ENCODE peak calls at places on chromosomes 3 and 15, in six cellular contexts. One of them, this sample, is unnamed.

GRCh38 chr3:46971151-46971550 is 5.4 kb downstream of the CCDC12 start:
- DNase-seq in A549: no peak
- DNase-seq in transverse colon: no peak
- DNase-seq in Panc1: no peak
- DNase-seq in left ventricle myocardium inferior: no peak
- DNase-seq in uterus: no peak
- DNase-seq in this sample: no peak

GRCh38 chr3:60053518-60054265 is 1003.9 kb upstream of the CFAP20DC start:
- DNase-seq in A549: no peak
- DNase-seq in transverse colon: no peak
- DNase-seq in Panc1: no peak
- DNase-seq in left ventricle myocardium inferior: no peak
- DNase-seq in uterus: no peak
- DNase-seq in this sample: peak; percentile 20

GRCh38 chr15:34364041-34364440 is 3.0 kb downstream of the LPCAT4 start:
- DNase-seq in A549: no peak
- DNase-seq in transverse colon: no peak
- DNase-seq in Panc1: no peak
- DNase-seq in left ventricle myocardium inferior: no peak
- DNase-seq in uterus: no peak
- DNase-seq in this sample: no peak

GRCh38 chr3:29301332-29302011 is 20.6 kb downstream of the RBMS3 start:
- DNase-seq in A549: no peak
- DNase-seq in transverse colon: no peak
- DNase-seq in Panc1: no peak
- DNase-seq in left ventricle myocardium inferior: no peak
- DNase-seq in uterus: no peak
- DNase-seq in this sample: no peak

GRCh38 chr3:24548278-24548677 is 53.6 kb upstream of the THRB start:
- DNase-seq in A549: no peak
- DNase-seq in transverse colon: no peak
- DNase-seq in Panc1: no peak
- DNase-seq in left ventricle myocardium inferior: no peak
- DNase-seq in uterus: no peak
- DNase-seq in this sample: no peak

GRCh38 chr3:5205165-5205941 is 17.8 kb downstream of the EDEM1 start:
- DNase-seq in A549: no peak
- DNase-seq in transverse colon: no peak
- DNase-seq in Panc1: no peak
- DNase-seq in left ventricle myocardium inferior: no peak
- DNase-seq in uterus: no peak
- DNase-seq in this sample: no peak

GRCh38 chr3:127286571-127287140 is 1.2 kb downstream of the PRR20G start:
- DNase-seq in A549: no peak
- DNase-seq in transverse colon: no peak
- DNase-seq in Panc1: no peak
- DNase-seq in left ventricle myocardium inferior: no peak
- DNase-seq in uterus: no peak
- DNase-seq in this sample: no peak

GRCh38 chr15:98791046-98791701 is 142.8 kb downstream of the IGF1R start:
- DNase-seq in A549: no peak
- DNase-seq in transverse colon: no peak
- DNase-seq in Panc1: no peak
- DNase-seq in left ventricle myocardium inferior: no peak
- DNase-seq in uterus: no peak
- DNase-seq in this sample: no peak

GRCh38 chr3:187994221-187995085 is 159.5 kb upstream of the LPP start:
- DNase-seq in A549: no peak
- DNase-seq in transverse colon: no peak
- DNase-seq in Panc1: no peak
- DNase-seq in left ventricle myocardium inferior: no peak
- DNase-seq in uterus: no peak
- DNase-seq in this sample: peak; percentile 24

GRCh38 chr15:67006089-67007065 is 59.0 kb upstream of the SMAD3 start:
- DNase-seq in A549: no peak
- DNase-seq in transverse colon: no peak
- DNase-seq in Panc1: no peak
- DNase-seq in left ventricle myocardium inferior: no peak
- DNase-seq in uterus: no peak
- DNase-seq in this sample: no peak

GRCh38 chr3:151431940-151432339 is 28.9 kb downstream of the IGSF10 start:
- DNase-seq in A549: no peak
- DNase-seq in transverse colon: no peak
- DNase-seq in Panc1: no peak
- DNase-seq in left ventricle myocardium inferior: no peak
- DNase-seq in uterus: no peak
- DNase-seq in this sample: no peak

GRCh38 chr15:57332326-57332725 is 44.0 kb upstream of the CGNL1 start:
- DNase-seq in A549: no peak
- DNase-seq in transverse colon: no peak
- DNase-seq in Panc1: no peak
- DNase-seq in left ventricle myocardium inferior: no peak
- DNase-seq in uterus: no peak
- DNase-seq in this sample: no peak

GRCh38 chr3:116018651-116019050 is 395.3 kb downstream of the GAP43 start:
- DNase-seq in A549: no peak
- DNase-seq in transverse colon: no peak
- DNase-seq in Panc1: no peak
- DNase-seq in left ventricle myocardium inferior: no peak
- DNase-seq in uterus: no peak
- DNase-seq in this sample: no peak
- H3K9me3 ChIP-seq in A549: no peaks in the 10 kb centered on the region
- H3K9me3 ChIP-seq in transverse colon: no peaks in the 10 kb centered on the region
- H3K9me3 ChIP-seq in Panc1: no peaks in the 10 kb centered on the region
- H3K9me3 ChIP-seq in left ventricle myocardium inferior: no peaks in the 10 kb centered on the region
- H3K9me3 ChIP-seq in uterus: no peaks in the 10 kb centered on the region
- H3K9me3 ChIP-seq in this sample: no peaks in the 10 kb centered on the region

DNA sequence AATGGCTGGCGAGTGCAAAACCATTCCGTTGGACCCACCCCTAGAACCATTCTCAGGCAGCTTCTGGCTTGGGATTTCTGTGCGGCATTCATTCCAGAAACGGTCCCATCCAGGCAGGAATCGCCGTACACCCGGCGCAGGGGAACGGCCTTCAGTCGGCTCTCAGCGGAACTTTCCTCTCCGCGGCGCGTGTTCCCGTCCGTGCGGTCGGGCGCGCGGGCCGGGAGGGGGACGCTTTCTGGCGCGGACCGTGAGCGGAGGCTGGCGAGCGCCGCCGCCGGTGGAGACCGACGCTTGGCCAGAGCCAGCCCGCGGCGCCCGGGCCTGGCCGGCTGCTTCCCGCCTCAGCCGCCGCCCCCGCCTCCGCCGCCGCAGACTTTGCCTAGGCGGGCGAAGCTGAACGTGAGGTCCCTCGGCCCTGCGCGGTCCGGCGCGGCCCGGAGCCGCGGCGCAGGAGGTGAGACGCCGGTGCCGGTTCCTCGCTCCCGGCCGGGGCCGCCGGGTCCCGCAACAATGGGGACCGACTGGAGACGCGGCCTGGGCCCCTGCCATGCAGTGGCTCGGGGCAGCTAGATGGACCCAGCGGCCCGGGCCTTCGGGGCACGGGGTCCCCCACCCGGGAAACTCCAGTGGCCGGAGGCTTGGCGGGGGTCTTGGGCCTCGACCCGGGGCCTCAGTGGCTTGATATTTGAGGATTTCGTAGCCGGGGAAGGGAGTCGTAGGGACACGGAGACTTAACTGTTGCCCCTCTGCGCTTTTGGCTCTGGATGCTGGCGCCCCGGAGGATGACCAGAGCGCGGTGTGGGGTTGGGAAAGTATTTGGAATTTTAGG is at the start of gene RAD54L2:
- DNase-seq in A549: peak; percentile 84
- DNase-seq in transverse colon: peak; percentile 86
- DNase-seq in Panc1: no peak
- DNase-seq in left ventricle myocardium inferior: peak; percentile 86
- DNase-seq in uterus: peak; percentile 64
- DNase-seq in this sample: peak; percentile 72
- TF ChIP-seq CTCF in A549: peak; percentile 36
- TF ChIP-seq CTCF in transverse colon: no peak
- TF ChIP-seq CTCF in Panc1: peak; percentile 62
- TF ChIP-seq CTCF in left ventricle myocardium inferior: peak; percentile 55
- TF ChIP-seq CTCF in uterus: no peak
- TF ChIP-seq CTCF in this sample: no peak

DNA sequence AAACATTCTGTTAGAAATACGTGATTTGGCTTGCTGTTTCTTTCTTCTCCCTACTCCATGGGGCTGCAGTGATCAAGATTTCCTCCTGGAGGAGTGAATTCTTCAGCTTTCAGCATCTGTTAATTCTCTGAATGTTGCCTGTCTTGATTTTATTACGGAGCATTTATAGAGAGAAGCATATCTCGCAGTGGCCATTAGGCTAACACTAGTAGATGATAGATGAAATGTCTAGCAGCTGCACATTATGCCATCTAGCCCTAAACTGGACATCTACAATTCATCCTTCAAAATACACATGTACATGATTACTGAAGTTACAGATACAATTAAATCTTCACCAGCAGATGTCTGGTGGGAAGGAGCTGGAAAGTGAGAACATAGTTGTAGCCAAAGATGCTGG is 769.8 kb upstream of the NECTIN3 start:
- DNase-seq in A549: no peak
- DNase-seq in transverse colon: no peak
- DNase-seq in Panc1: no peak
- DNase-seq in left ventricle myocardium inferior: no peak
- DNase-seq in uterus: no peak
- DNase-seq in this sample: no peak
- H3K9me3 ChIP-seq in A549: no peaks in the 10 kb centered on the region
- H3K9me3 ChIP-seq in transverse colon: no peaks in the 10 kb centered on the region
- H3K9me3 ChIP-seq in Panc1: no peaks in the 10 kb centered on the region
- H3K9me3 ChIP-seq in left ventricle myocardium inferior: no peaks in the 10 kb centered on the region
- H3K9me3 ChIP-seq in uterus: no peaks in the 10 kb centered on the region
- H3K9me3 ChIP-seq in this sample: no peaks in the 10 kb centered on the region

GRCh38 chr3:195095035-195095703 is 175.8 kb downstream of the XXYLT1 start:
- DNase-seq in A549: no peak
- DNase-seq in transverse colon: peak; percentile 49
- DNase-seq in Panc1: no peak
- DNase-seq in left ventricle myocardium inferior: peak; percentile 8
- DNase-seq in uterus: no peak
- DNase-seq in this sample: no peak

GRCh38 chr3:195093731-195094130 is 177.2 kb downstream of the XXYLT1 start:
- DNase-seq in A549: no peak
- DNase-seq in transverse colon: no peak
- DNase-seq in Panc1: no peak
- DNase-seq in left ventricle myocardium inferior: peak; percentile 6
- DNase-seq in uterus: no peak
- DNase-seq in this sample: no peak

GRCh38 chr3:195095704-195096036 is 175.3 kb downstream of the XXYLT1 start:
- DNase-seq in A549: no peak
- DNase-seq in transverse colon: no peak
- DNase-seq in Panc1: no peak
- DNase-seq in left ventricle myocardium inferior: peak; percentile 5
- DNase-seq in uterus: no peak
- DNase-seq in this sample: no peak

GRCh38 chr3:195096053-195096452 is 174.9 kb downstream of the XXYLT1 start:
- DNase-seq in A549: no peak
- DNase-seq in transverse colon: no peak
- DNase-seq in Panc1: no peak
- DNase-seq in left ventricle myocardium inferior: no peak
- DNase-seq in uterus: no peak
- DNase-seq in this sample: no peak

GRCh38 chr3:195094211-195094921 is 176.6 kb downstream of the XXYLT1 start:
- DNase-seq in A549: no peak
- DNase-seq in transverse colon: peak; percentile 53
- DNase-seq in Panc1: no peak
- DNase-seq in left ventricle myocardium inferior: peak; percentile 12
- DNase-seq in uterus: no peak
- DNase-seq in this sample: no peak
- TF ChIP-seq CTCF in A549: no peak
- TF ChIP-seq CTCF in transverse colon: no peak
- TF ChIP-seq CTCF in Panc1: no peak
- TF ChIP-seq CTCF in left ventricle myocardium inferior: no peak
- TF ChIP-seq CTCF in uterus: no peak
- TF ChIP-seq CTCF in this sample: no peak

DNA sequence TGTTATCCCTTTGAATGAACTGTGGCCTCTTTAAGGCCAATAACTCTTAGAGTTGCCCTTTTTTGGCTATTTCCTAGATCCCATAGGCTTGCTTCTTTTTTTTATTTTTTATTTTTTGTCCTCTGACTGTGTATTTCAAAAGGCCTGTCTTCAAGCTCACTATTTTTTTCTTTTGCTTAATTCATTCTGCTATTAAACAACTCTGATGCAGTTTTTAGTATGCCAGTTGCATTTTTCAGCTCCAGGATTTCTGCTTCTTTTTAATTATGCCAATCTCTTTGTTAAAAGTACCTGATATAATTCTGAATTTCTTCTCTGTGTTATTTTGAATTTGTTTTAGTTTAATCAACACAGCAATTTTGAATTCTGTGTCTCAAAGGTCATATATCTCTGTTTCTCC is 912.1 kb downstream of the PLOD2 start:
- DNase-seq in A549: no peak
- DNase-seq in transverse colon: no peak
- DNase-seq in Panc1: no peak
- DNase-seq in left ventricle myocardium inferior: no peak
- DNase-seq in uterus: no peak
- DNase-seq in this sample: no peak
- H3K9me3 ChIP-seq in A549: peaks cover 3% of the 10 kb centered on the region
- H3K9me3 ChIP-seq in transverse colon: peaks cover 14% of the 10 kb centered on the region
- H3K9me3 ChIP-seq in Panc1: peaks cover 11% of the 10 kb centered on the region
- H3K9me3 ChIP-seq in left ventricle myocardium inferior: peaks cover 71% of the 10 kb centered on the region
- H3K9me3 ChIP-seq in uterus: no peaks in the 10 kb centered on the region
- H3K9me3 ChIP-seq in this sample: peaks cover 17% of the 10 kb centered on the region

GRCh38 chr3:166125179-166125578 is 288.0 kb upstream of the BCHE start:
- DNase-seq in A549: no peak
- DNase-seq in transverse colon: no peak
- DNase-seq in Panc1: no peak
- DNase-seq in left ventricle myocardium inferior: no peak
- DNase-seq in uterus: no peak
- DNase-seq in this sample: no peak
- TF ChIP-seq CTCF in A549: no peak
- TF ChIP-seq CTCF in transverse colon: no peak
- TF ChIP-seq CTCF in Panc1: no peak
- TF ChIP-seq CTCF in left ventricle myocardium inferior: no peak
- TF ChIP-seq CTCF in uterus: no peak
- TF ChIP-seq CTCF in this sample: no peak